ENCODE peak calls at places on chromosome 3, in five cellular contexts. A is HepG2, R is K562, X is SK-N-SH, C is GM12878. G is an unnamed sample.

GRCh38 chr3:25427155-25428002 is 684 bp upstream of the RARB start:
- DNase-seq in A (peak), R (no peak), X (peak), C (no peak), G (no peak)

GRCh38 chr3:160474416-160474838 is 24.8 kb upstream of the TRIM59 start:
- DNase-seq in A (no peak), R (no peak), X (peak), C (no peak), G (no peak)

GRCh38 chr3:197692641-197693040 is 44.1 kb downstream of the RUBCN start:
- DNase-seq in A (no peak), R (no peak), X (no peak), C (no peak), G (peak)

GRCh38 chr3:101631397-101631796 is 45.5 kb downstream of the ZBTB11 start:
- DNase-seq in A (no peak), R (no peak), X (no peak), C (no peak), G (no peak)

GRCh38 chr3:151903501-151903991 is 30.1 kb downstream of the SUCNR1 start:
- DNase-seq in A (no peak), R (no peak), X (no peak), C (no peak), G (no peak)

GRCh38 chr3:71208273-71209095 is 375.0 kb downstream of the FOXP1 start:
- DNase-seq in A (peak), R (peak), X (no peak), C (no peak), G (peak)

GRCh38 chr3:149603126-149604074 is 54.4 kb downstream of the WWTR1 start:
- DNase-seq in A (no peak), R (no peak), X (no peak), C (no peak), G (no peak)

GRCh38 chr3:30664449-30664848 is 58.0 kb downstream of the TGFBR2 start:
- DNase-seq in A (no peak), R (no peak), X (no peak), C (no peak), G (no peak)

GRCh38 chr3:127849368-127849767 is 27.1 kb upstream of the MGLL start:
- DNase-seq in A (no peak), R (no peak), X (no peak), C (no peak), G (no peak)

DNA sequence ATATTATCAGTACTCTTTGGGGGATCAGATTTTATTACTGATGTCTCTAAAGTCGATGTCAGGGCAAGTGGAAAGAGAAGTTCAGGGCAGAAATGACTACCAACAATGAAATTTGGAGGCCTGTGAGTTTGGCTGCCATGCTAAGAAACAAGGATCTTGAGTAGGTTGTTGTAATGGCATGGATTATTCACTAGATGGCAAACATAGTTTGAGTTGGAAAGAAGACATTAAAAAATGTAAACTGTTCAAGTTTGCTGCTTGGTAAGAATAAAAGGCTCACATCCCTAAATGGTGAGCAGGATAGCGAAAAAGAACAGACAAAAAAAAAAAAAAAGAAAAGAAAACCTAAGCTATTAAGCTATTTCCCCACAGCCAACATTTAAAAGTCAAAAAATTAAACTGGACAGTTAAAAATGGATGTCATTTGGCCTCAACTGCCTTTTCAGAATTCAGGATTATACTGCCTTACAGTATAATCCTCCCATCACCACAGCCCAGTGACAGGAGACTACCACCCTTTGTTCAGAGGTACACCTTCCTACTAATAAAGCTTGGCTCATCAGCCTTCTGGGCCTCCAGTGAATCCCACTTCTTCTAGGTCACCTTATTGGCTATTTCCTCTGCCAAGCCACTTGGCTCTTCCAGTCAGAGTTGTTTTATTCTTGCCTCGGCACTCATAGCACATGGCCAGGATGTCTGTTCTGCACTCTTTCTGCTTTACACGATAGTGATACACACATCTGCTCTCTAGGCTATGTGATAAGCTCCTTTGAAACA is 163.7 kb downstream of the PLD1 start:
- DNase-seq in A (peak), R (peak), X (peak), C (no peak), G (no peak)
- TF ChIP-seq REST in A (no peak), R (no peak), X (no peak), C (no peak), G (no peak)

DNA sequence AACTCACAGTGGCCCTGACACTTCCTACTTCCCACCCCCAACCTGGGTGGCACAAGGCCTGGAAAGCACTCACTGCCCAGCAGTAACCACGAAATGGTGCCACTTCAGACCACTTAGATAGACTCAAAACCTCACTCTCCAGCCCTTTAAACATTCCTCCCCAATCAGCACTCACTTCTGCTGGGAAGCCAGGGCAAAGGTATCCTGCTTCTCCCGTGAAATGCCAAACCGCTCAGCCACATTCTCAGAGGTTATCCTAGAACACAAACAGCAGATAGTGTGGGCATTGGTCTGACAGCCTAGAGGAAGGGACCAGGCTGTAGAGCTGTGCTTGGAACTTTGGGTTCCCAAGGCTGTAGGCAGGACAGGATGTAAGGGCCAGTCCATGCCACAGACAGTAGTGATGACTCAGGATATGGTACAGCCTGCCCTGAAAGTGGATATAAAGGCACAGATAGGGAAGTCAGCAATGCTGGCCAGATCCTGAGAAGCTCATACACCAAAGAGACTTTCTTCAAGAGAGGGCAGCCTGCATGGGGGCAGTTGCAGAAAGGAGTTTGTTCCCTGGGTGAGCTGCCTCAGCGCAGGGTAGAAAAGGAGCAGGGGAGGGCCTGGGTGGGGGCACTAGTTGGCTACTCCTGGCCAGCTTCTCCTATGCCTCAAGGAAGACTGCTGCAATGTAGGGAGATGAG is 9.2 kb downstream of the ACAA1 start:
- DNase-seq in A (no peak), R (no peak), X (no peak), C (no peak), G (no peak)
- TF ChIP-seq GABPA in A (no peak), R (no peak), X (no peak), C (no peak), G (no peak)

DNA sequence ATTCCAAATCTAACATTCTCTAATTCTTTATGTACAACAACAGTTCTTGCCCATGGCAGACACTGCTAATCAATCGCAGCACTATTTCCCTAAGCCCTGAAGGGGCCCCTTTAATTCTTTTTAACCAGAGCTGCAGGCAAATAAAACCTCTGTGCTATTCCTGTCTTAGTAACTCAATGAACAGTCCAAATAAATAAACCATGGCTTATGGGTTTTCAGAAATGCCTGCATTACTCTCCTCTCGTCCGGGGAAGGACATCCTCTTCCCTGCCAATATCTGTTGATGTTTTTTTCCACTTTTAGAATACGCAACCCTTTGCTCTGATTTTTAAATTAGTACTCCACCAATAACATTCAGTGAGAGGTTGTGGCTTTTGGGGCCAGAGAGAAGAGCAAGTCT is 35.1 kb upstream of the PRICKLE2 start:
- DNase-seq in A (no peak), R (no peak), X (no peak), C (no peak), G (no peak)
- TF ChIP-seq REST in A (no peak), R (no peak), X (no peak), C (no peak), G (no peak)

GRCh38 chr3:175002732-175003143 is 143.6 kb downstream of the NAALADL2 start:
- DNase-seq in A (no peak), R (no peak), X (no peak), C (no peak), G (no peak)
- TF ChIP-seq GABPA in A (no peak), R (no peak), X (no peak), C (no peak), G (no peak)

GRCh38 chr3:120648290-120648689 is 33.7 kb downstream of the HGD start:
- DNase-seq in A (no peak), R (no peak), X (no peak), C (no peak), G (no peak)
- TF ChIP-seq REST in A (no peak), R (no peak), X (no peak), C (no peak), G (no peak)